ENCODE peak calls at places on chromosomes 13 and 19, in ten cellular contexts. O, Q, Z, U, L, D, J, G, C and I are unnamed samples.

GRCh38 chr13:32426191-32426980 is 1.5 kb downstream of the N4BP2L1 start:
- DNase-seq in O (no peak), C (no peak), G (no peak), J (no peak), L (no peak), Z (peak; percentile 20), U (no peak), Q (no peak), D (peak; percentile 23), I (no peak)

GRCh38 chr13:40536443-40537113 is 129.9 kb downstream of the FOXO1 start:
- DNase-seq in O (no peak), J (no peak), L (no peak), U (no peak), Z (no peak), D (no peak), Q (no peak), G (peak; percentile 93), C (peak; percentile 57), I (no peak)

GRCh38 chr19:14477417-14478112 is 2.4 kb upstream of the PTGER1 start:
- DNase-seq in Q (peak; percentile 47), D (no peak), Z (no peak), G (no peak), U (no peak), L (no peak), C (no peak), O (no peak), J (no peak), I (no peak)

GRCh38 chr13:41075034-41075433 is 13.7 kb downstream of the WBP4 start:
- DNase-seq in G (peak; percentile 41), D (no peak), L (peak; percentile 15), Z (no peak), O (no peak), J (no peak), C (no peak), U (no peak), Q (peak; percentile 9), I (no peak)

GRCh38 chr13:45370922-45371406 is 30.0 kb upstream of the TPT1 start:
- DNase-seq in C (no peak), Z (peak; percentile 71), O (peak; percentile 84), G (peak; percentile 67), L (peak; percentile 66), D (peak; percentile 72), J (peak; percentile 80), Q (peak; percentile 86), U (peak; percentile 79), I (peak; percentile 77)

GRCh38 chr13:111344471-111345191 is 24.2 kb downstream of the TEX29 start:
- DNase-seq in Z (no peak), U (no peak), O (peak; percentile 75), Q (peak; percentile 65), D (no peak), L (peak; percentile 17), G (peak; percentile 91), C (no peak), J (peak; percentile 47), I (no peak)

GRCh38 chr13:100423375-100423774 is 165.2 kb downstream of the GGACT start:
- DNase-seq in D (no peak), Q (no peak), U (no peak), O (no peak), J (no peak), C (peak; percentile 51), L (no peak), G (no peak), Z (no peak), I (no peak)

GRCh38 chr19:56138069-56138468 is 3.0 kb upstream of the ZNF444 start:
- DNase-seq in L (no peak), C (no peak), Z (no peak), U (no peak), G (peak; percentile 45), Q (no peak), D (no peak), J (no peak), O (no peak), I (no peak)

GRCh38 chr13:33349996-33350826 is 64.7 kb upstream of the STARD13 start:
- DNase-seq in G (peak; percentile 77), Q (peak; percentile 48), C (no peak), U (peak; percentile 79), L (no peak), Z (peak; percentile 75), O (no peak), D (peak; percentile 55), J (peak; percentile 22), I (peak; percentile 65)

GRCh38 chr19:49428547-49429451 is 3.6 kb downstream of the GFY start:
- DNase-seq in Z (no peak), O (no peak), J (no peak), C (no peak), L (no peak), U (no peak), D (no peak), G (no peak), Q (no peak), I (no peak)
- H3K27me3 ChIP-seq in Z (peaks cover 85% of the 10 kb centered on the region), O (peaks cover 9% of the 10 kb centered on the region), J (peaks cover 91% of the 10 kb centered on the region), C (peaks cover 19% of the 10 kb centered on the region), L (peaks cover 25% of the 10 kb centered on the region), U (peaks cover 32% of the 10 kb centered on the region), D (peaks cover 4% of the 10 kb centered on the region), G (peaks cover 76% of the 10 kb centered on the region), Q (peaks cover 82% of the 10 kb centered on the region), I (peaks cover 100% of the 10 kb centered on the region)

GRCh38 chr13:47027797-47028437 is 131.1 kb upstream of the HTR2A start:
- DNase-seq in Q (no peak), U (no peak), C (no peak), D (no peak), O (no peak), J (no peak), L (no peak), Z (no peak), G (no peak), I (no peak)

GRCh38 chr13:47019977-47020376 is 123.1 kb upstream of the HTR2A start:
- DNase-seq in U (no peak), D (no peak), L (no peak), Q (no peak), O (no peak), G (no peak), C (no peak), Z (no peak), J (no peak), I (no peak)

GRCh38 chr13:47025791-47026419 is 129.1 kb upstream of the HTR2A start:
- DNase-seq in O (no peak), C (no peak), Q (peak; percentile 75), G (no peak), J (peak; percentile 69), D (peak; percentile 35), U (no peak), L (no peak), Z (no peak), I (peak; percentile 13)
- H3K4me1 ChIP-seq in O (no peaks in the 10 kb centered on the region), C (no peaks in the 10 kb centered on the region), Q (no peaks in the 10 kb centered on the region), G (no peaks in the 10 kb centered on the region), J (peaks cover 3% of the 10 kb centered on the region), D (peaks cover 4% of the 10 kb centered on the region), U (no peaks in the 10 kb centered on the region), L (no peaks in the 10 kb centered on the region), Z (peaks cover 22% of the 10 kb centered on the region), I (no peaks in the 10 kb centered on the region)

DNA sequence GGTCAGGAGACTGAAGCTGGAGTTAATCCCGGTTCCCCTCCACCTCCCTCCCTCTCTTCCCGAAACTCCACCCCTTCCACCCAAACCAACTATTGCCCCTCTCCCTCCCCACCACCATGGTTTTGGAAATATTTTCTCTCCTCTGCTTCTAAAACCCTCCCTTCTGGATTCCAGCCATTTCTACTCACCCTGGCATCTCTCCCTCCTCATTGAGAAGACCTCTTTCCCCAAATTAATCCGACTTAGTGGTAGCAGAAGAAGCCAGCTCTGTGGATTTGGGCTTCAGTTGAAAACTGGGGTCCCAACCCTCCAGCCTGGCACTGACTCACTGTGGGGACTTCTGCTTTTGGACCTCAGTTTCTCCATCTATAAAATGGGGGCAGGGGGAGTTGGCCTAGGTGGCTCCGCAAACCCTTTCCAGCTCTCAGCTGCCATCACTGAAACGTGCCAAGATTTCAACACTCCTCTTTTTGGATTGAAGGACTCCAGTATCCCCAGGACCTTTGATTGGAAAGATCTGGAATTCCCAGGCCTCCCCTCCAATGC is 1.6 kb downstream of the GPR4 start:
- DNase-seq in Q (no peak), L (no peak), D (no peak), J (no peak), C (no peak), Z (no peak), U (no peak), O (no peak), G (no peak), I (no peak)
- H3K27me3 ChIP-seq in Q (peaks cover 43% of the 10 kb centered on the region), L (peaks cover 60% of the 10 kb centered on the region), D (no peaks in the 10 kb centered on the region), J (peaks cover 48% of the 10 kb centered on the region), C (peaks cover 18% of the 10 kb centered on the region), Z (peaks cover 11% of the 10 kb centered on the region), U (peaks cover 28% of the 10 kb centered on the region), O (peaks cover 33% of the 10 kb centered on the region), G (peaks cover 43% of the 10 kb centered on the region), I (peaks cover 83% of the 10 kb centered on the region)

GRCh38 chr19:18494267-18494607 is 27.6 kb downstream of the ELL start:
- DNase-seq in U (no peak), J (peak; percentile 56), L (no peak), G (no peak), C (no peak), Q (peak; percentile 61), O (no peak), D (no peak), Z (no peak), I (no peak)

GRCh38 chr19:18493440-18494266 is 28.2 kb downstream of the ELL start:
- DNase-seq in Q (no peak), J (no peak), Z (no peak), D (peak; percentile 71), C (no peak), U (no peak), G (no peak), L (no peak), O (no peak), I (no peak)

GRCh38 chr19:18490719-18491118 is 31.2 kb downstream of the ELL start:
- DNase-seq in G (no peak), L (no peak), D (no peak), U (no peak), Q (no peak), O (no peak), C (no peak), J (no peak), Z (no peak), I (no peak)

GRCh38 chr19:18489627-18490184 is 32.2 kb downstream of the ELL start:
- DNase-seq in C (no peak), L (no peak), O (no peak), Q (no peak), D (no peak), Z (no peak), G (no peak), U (no peak), J (no peak), I (no peak)

DNA sequence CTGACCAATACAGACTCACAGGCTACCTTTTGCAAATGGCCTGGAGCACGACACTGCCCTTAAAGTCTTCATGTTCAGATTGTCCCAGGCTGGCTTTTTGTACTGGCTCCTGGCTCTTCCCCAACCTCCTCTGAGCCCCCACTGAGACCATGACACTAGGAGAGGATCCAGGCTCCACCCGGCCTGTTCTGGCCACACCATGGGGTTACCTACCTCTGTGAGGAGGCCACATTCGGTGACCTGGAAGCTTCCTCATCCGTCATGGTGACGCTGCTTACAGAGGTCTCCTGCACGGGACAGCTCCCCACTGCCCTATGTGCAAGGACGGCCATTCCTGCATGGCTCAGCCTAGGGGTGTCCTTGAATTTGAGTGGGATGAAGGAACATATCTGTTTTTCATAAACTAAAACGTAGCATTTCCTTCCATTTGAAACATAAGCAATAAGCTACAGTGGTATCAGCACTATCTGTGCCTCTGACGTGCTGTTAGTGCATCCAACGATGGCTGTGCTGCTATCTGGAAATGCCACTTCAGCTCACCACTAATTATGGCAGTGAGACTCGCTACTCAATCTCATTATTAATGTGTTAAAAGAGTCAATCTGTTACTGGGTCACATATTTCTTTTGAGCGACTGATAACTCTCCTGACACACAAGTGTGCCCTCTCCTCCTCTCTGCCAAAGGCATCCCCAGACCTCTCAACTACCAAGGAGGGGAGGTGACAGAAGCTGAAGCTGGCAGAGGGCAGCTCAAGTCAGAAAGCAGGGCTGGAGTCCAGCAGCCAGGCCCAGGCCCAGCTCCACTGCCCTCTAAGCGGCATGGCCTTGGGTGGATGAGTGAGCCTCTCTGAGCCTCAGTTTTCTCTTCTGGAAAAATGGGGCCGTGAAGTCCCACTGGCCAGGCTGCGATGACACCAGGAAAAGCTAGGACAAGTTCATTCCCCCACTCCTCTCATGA is 29.6 kb downstream of the ELL start:
- DNase-seq in G (no peak), D (peak; percentile 82), J (no peak), C (no peak), O (no peak), Z (no peak), L (no peak), U (no peak), Q (no peak), I (no peak)
- H3K4me1 ChIP-seq in G (peaks cover 79% of the 10 kb centered on the region), D (peaks cover 88% of the 10 kb centered on the region), J (peaks cover 14% of the 10 kb centered on the region), C (peaks cover 49% of the 10 kb centered on the region), O (peaks cover 2% of the 10 kb centered on the region), Z (peaks cover 77% of the 10 kb centered on the region), L (no peaks in the 10 kb centered on the region), U (peaks cover 4% of the 10 kb centered on the region), Q (peaks cover 11% of the 10 kb centered on the region), I (peaks cover 92% of the 10 kb centered on the region)